ENCODE peak calls at places on chromosomes 16 and 17, in four cellular contexts. T is K562, L is GM12878, J is HL-60. S is an unnamed sample.

GRCh38 chr17:44971776-44972483 is 3.8 kb upstream of the C1QL1 start:
- DNase-seq in L (no peak), T (no peak), J (no peak), S (no peak)

GRCh38 chr16:23768581-23768980 is 13.8 kb downstream of the CHP2 start:
- DNase-seq in J (no peak), T (no peak), L (no peak), S (no peak)

GRCh38 chr16:81779540-81780320 is 639 bp downstream of the PLCG2 start:
- DNase-seq in J (no peak), L (no peak), T (peak; percentile 46), S (no peak)

GRCh38 chr17:10172241-10172741 is 26.1 kb downstream of the GAS7 start:
- DNase-seq in J (peak; percentile 24), T (no peak), L (no peak), S (no peak)

GRCh38 chr16:79970091-79970490 is 369.6 kb upstream of the MAF start:
- DNase-seq in L (no peak), T (no peak), J (no peak), S (no peak)

GRCh38 chr17:30524847-30525246 is 47.6 kb downstream of the GOSR1 start:
- DNase-seq in J (no peak), T (no peak), L (no peak), S (no peak)

GRCh38 chr16:87610026-87610425 is 7.7 kb downstream of the JPH3 start:
- DNase-seq in L (no peak), T (no peak), J (no peak), S (no peak)

GRCh38 chr16:76278976-76279375 is 1.8 kb downstream of the CNTNAP4 start:
- DNase-seq in J (no peak), T (no peak), L (no peak), S (no peak)

GRCh38 chr16:68086336-68086821 is 1.2 kb downstream of the NFATC3 start:
- DNase-seq in L (no peak), J (no peak), T (peak; percentile 65), S (no peak)

GRCh38 chr17:50459756-50460155 is 8.9 kb downstream of the CHAD start:
- DNase-seq in T (no peak), J (no peak), L (no peak), S (no peak)

GRCh38 chr17:34580685-34581445 is 1.5 kb downstream of the TMEM132E start:
- DNase-seq in L (no peak), J (no peak), T (peak; percentile 6), S (no peak)

GRCh38 chr17:79844869-79845600 is 5.8 kb upstream of the CBX4 start:
- DNase-seq in J (no peak), T (peak; percentile 65), L (no peak), S (peak; percentile 88)

GRCh38 chr16:6144441-6144840 is 1046.8 kb upstream of the EEF2KMT start:
- DNase-seq in T (no peak), J (no peak), L (no peak), S (no peak)

GRCh38 chr17:77353684-77354419 is 213.1 kb downstream of the SEC14L1 start:
- DNase-seq in T (no peak), L (no peak), J (no peak), S (no peak)

GRCh38 chr17:48601184-48601527 is 3.6 kb downstream of the HOXB6 start:
- DNase-seq in J (no peak), L (no peak), T (no peak), S (no peak)

GRCh38 chr16:1357906-1358566 is 6.3 kb downstream of the GNPTG start:
- DNase-seq in J (no peak), L (no peak), T (no peak), S (no peak)

GRCh38 chr17:76248013-76248782 is 7.9 kb upstream of the RNF157 start:
- DNase-seq in L (no peak), J (no peak), T (no peak), S (no peak)

GRCh38 chr16:5693426-5693825 is 595.8 kb upstream of the EEF2KMT start:
- DNase-seq in L (no peak), J (no peak), T (no peak), S (no peak)

GRCh38 chr16:71754652-71755051 is 30.2 kb upstream of the PHLPP2 start:
- DNase-seq in L (no peak), T (no peak), J (no peak), S (no peak)

GRCh38 chr16:52293209-52293608 is 253.7 kb downstream of the TOX3 start:
- DNase-seq in T (no peak), L (no peak), J (no peak), S (no peak)

GRCh38 chr17:66412857-66413563 is 110.6 kb downstream of the PRKCA start:
- DNase-seq in L (no peak), J (no peak), T (no peak), S (no peak)

GRCh38 chr16:50842589-50842988 is 100.7 kb downstream of the CYLD start:
- DNase-seq in J (no peak), T (peak; percentile 3), L (no peak), S (no peak)

GRCh38 chr17:39665642-39666221 is 583 bp downstream of the TCAP start:
- DNase-seq in T (no peak), L (no peak), J (no peak), S (no peak)

GRCh38 chr17:50604470-50604869 is 30.2 kb upstream of the ABCC3 start:
- DNase-seq in J (no peak), T (no peak), L (no peak), S (no peak)

GRCh38 chr17:48596000-48596734 is 2.6 kb upstream of the HOXB5 start:
- DNase-seq in T (no peak), L (no peak), J (no peak), S (no peak)

GRCh38 chr17:60094754-60095153 is 16.0 kb upstream of the HEATR6 start:
- DNase-seq in T (no peak), J (no peak), L (no peak), S (no peak)

GRCh38 chr17:37041931-37042330 is 93.2 kb downstream of the AATF start:
- DNase-seq in L (no peak), J (no peak), T (no peak), S (no peak)

GRCh38 chr16:4766875-4767628 is at the start of gene ZNF500:
- DNase-seq in L (peak; percentile 84), T (peak; percentile 99), J (peak; percentile 96), S (peak; percentile 94)

GRCh38 chr17:29251969-29252866 is 5.6 kb downstream of the CRYBA1 start:
- DNase-seq in J (no peak), L (no peak), T (peak; percentile 34), S (no peak)

GRCh38 chr17:40433551-40434384 is 9.5 kb upstream of the IGFBP4 start:
- DNase-seq in L (no peak), J (no peak), T (peak; percentile 71), S (no peak)

GRCh38 chr17:80558046-80558445 is 13.4 kb downstream of the RPTOR start:
- DNase-seq in T (no peak), J (no peak), L (no peak), S (no peak)

GRCh38 chr17:42275527-42276358 is 448 bp downstream of the STAT5B start:
- DNase-seq in J (no peak), L (no peak), T (peak; percentile 90), S (peak; percentile 31)

GRCh38 chr16:85639529-85640253 is 26.6 kb downstream of the GSE1 start:
- DNase-seq in J (no peak), T (no peak), L (no peak), S (no peak)

GRCh38 chr17:64406321-64407200 is 15.9 kb upstream of the PECAM1 start:
- DNase-seq in L (no peak), T (peak; percentile 86), J (no peak), S (no peak)
- TF ChIP-seq SPI1 in L (no peak), T (no peak), J (no peak), S (no peak)

DNA sequence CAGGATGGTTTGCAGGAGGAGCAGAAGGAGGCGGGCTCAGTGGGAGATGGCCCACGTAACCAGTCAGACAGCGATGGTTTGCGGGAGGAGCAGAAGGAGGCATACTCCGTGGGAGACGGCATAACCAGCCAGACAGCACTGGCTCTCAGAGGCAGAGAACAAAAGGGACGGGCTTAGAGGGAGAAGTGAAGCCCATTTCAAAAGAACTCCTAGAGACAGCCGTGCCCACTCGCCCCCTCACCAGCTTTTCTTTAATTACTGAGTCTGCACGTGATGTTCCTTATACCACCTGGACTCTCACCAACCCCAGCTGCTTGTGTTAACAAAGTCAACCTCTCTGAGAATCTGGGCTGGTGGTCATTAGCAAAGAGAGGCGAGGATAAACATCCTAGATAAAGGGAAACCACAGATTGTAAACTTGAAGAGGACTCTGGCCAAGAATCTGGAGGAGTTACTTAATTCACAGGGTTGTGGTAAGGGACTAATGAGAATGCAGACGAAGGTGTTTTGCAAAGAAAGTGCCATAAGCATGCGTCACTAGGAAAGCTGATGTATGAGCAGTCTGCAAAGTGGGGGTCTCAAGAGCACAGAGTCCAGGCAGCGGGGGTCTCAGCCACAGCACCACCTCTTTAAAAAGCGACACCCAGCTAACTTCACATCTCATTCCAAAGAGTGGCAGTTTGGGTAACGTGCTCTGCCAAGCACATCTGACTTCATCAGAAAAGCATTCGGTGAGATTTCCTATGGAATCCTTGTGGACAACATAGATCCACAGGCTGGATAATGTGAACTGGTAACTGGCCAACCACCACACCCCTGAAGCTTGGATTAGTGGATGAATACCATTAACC is 51.7 kb downstream of the NXN start:
- DNase-seq in L (no peak), T (no peak), J (no peak), S (no peak)
- TF ChIP-seq SPI1 in L (no peak), T (no peak), J (no peak), S (no peak)

GRCh38 chr16:77306050-77306616 is 106.9 kb downstream of the SYCE1L start:
- DNase-seq in L (no peak), T (no peak), J (no peak), S (no peak)
- TF ChIP-seq SPI1 in L (no peak), T (no peak), J (no peak), S (no peak)

GRCh38 chr17:58703137-58703846 is 10.9 kb downstream of the RAD51C start:
- DNase-seq in L (no peak), J (no peak), T (no peak), S (no peak)
- TF ChIP-seq SPI1 in L (no peak), J (no peak), T (no peak), S (no peak)